ENCODE peak calls at places on chromosome 13, in eight cellular contexts. I, P, K, A, U, D, J and X are unnamed samples.

GRCh38 chr13:25118371-25118770 is 22.4 kb downstream of the PABPC3 start:
- DNase-seq in I (no peak), P (no peak), K (no peak), A (no peak), U (no peak), D (no peak), J (no peak), X (no peak)

GRCh38 chr13:110683203-110683883 is 22.6 kb downstream of the CARS2 start:
- DNase-seq in I (no peak), P (no peak), K (no peak), A (no peak), U (no peak), D (no peak), J (no peak), X (no peak)

GRCh38 chr13:22625691-22626090 is 555.1 kb upstream of the SGCG start:
- DNase-seq in I (no peak), P (no peak), K (no peak), A (no peak), U (no peak), D (no peak), J (no peak), X (no peak)

GRCh38 chr13:28251462-28251861 is 113.1 kb downstream of the PAN3 start:
- DNase-seq in I (no peak), P (no peak), K (no peak), A (no peak), U (no peak), D (no peak), J (no peak), X (no peak)

GRCh38 chr13:27170521-27171243 is 929 bp downstream of the USP12 start:
- DNase-seq in I (no peak), P (peak), K (peak), A (peak), U (no peak), D (peak), J (no peak), X (no peak)

GRCh38 chr13:108877300-108877699 is 247.9 kb downstream of the MYO16 start:
- DNase-seq in I (no peak), P (no peak), K (no peak), A (no peak), U (no peak), D (no peak), J (no peak), X (no peak)

GRCh38 chr13:71540098-71540497 is 326.9 kb downstream of the DACH1 start:
- DNase-seq in I (no peak), P (no peak), K (no peak), A (no peak), U (no peak), D (no peak), J (no peak), X (no peak)

GRCh38 chr13:42354246-42355117 is 82.5 kb downstream of the AKAP11 start:
- DNase-seq in I (peak), P (no peak), K (peak), A (no peak), U (no peak), D (no peak), J (peak), X (no peak)

GRCh38 chr13:35684432-35684831 is 207.9 kb upstream of the MAB21L1 start:
- DNase-seq in I (no peak), P (no peak), K (no peak), A (no peak), U (no peak), D (no peak), J (no peak), X (no peak)

GRCh38 chr13:33307820-33308219 is 22.3 kb upstream of the STARD13 start:
- DNase-seq in I (no peak), P (no peak), K (no peak), A (no peak), U (no peak), D (no peak), J (no peak), X (no peak)

GRCh38 chr13:46716821-46717220 is 80.1 kb downstream of the ESD start:
- DNase-seq in I (no peak), P (no peak), K (no peak), A (no peak), U (no peak), D (no peak), J (no peak), X (no peak)